ENCODE peak calls at places on chromosomes 4 and X, in seven cellular contexts. C is breast epithelium, F is GM12891, I is K562, L is HepG2, D is stomach, K is H1. E is an unnamed sample.

GRCh38 chrX:109847257-109848187 is 114.5 kb upstream of the ACSL4 start:
- DNase-seq in C (no peak), F (no peak), I (no peak), L (peak), D (no peak), K (no peak), E (no peak)

GRCh38 chr4:136355970-136356369 is 1176.3 kb downstream of the PCDH18 start:
- DNase-seq in C (no peak), F (no peak), I (no peak), L (no peak), D (no peak), K (no peak), E (peak)

GRCh38 chr4:180052629-180053028 is 2190.6 kb upstream of the TENM3 start:
- DNase-seq in C (no peak), F (no peak), I (no peak), L (no peak), D (no peak), K (no peak), E (no peak)

GRCh38 chr4:83561381-83561780 is 25.5 kb downstream of the GPAT3 start:
- DNase-seq in C (no peak), F (no peak), I (no peak), L (peak), D (peak), K (no peak), E (no peak)

GRCh38 chrX:44400588-44400987 is 57.1 kb upstream of the EFHC2 start:
- DNase-seq in C (no peak), F (no peak), I (no peak), L (no peak), D (no peak), K (no peak), E (no peak)

GRCh38 chr4:5247735-5248134 is 196.5 kb downstream of the STK32B start:
- DNase-seq in C (no peak), F (no peak), I (no peak), L (no peak), D (no peak), K (no peak), E (no peak)

GRCh38 chrX:41333744-41333993 is 293 bp upstream of the DDX3X start:
- DNase-seq in C (no peak), F (no peak), I (no peak), L (peak), D (no peak), K (no peak), E (peak)

GRCh38 chr4:176002007-176002623 is 63.5 kb upstream of the WDR17 start:
- DNase-seq in C (no peak), F (peak), I (no peak), L (no peak), D (peak), K (peak), E (peak)

GRCh38 chrX:318739-319578 is at the start of gene GTPBP6:
- DNase-seq in C (peak), F (peak), I (peak), L (peak), D (peak), K (peak), E (peak)

GRCh38 chr4:1174941-1175634 is 2.7 kb upstream of the SPON2 start:
- DNase-seq in C (no peak), F (no peak), I (no peak), L (no peak), D (no peak), K (no peak), E (no peak)

GRCh38 chr4:109298279-109299010 is 4.0 kb downstream of the COL25A1 start:
- DNase-seq in C (no peak), F (peak), I (peak), L (no peak), D (no peak), K (no peak), E (peak)

GRCh38 chr4:165678236-165678960 is 194.6 kb upstream of the TLL1 start:
- DNase-seq in C (no peak), F (no peak), I (no peak), L (no peak), D (no peak), K (no peak), E (no peak)

GRCh38 chrX:153029875-153030274 is 26.4 kb upstream of the PNMA3 start:
- DNase-seq in C (no peak), F (no peak), I (no peak), L (no peak), D (no peak), K (no peak), E (no peak)

GRCh38 chr4:128565565-128566186 is 243.8 kb upstream of the JADE1 start:
- DNase-seq in C (no peak), F (no peak), I (no peak), L (peak), D (peak), K (peak), E (peak)

GRCh38 chr4:106063009-106063408 is 167.7 kb downstream of the NPNT start:
- DNase-seq in C (no peak), F (no peak), I (no peak), L (no peak), D (no peak), K (no peak), E (no peak)

GRCh38 chr4:129218355-129218754 is 122.4 kb downstream of the C4orf33 start:
- DNase-seq in C (no peak), F (no peak), I (no peak), L (no peak), D (no peak), K (no peak), E (peak)

GRCh38 chr4:26069218-26069617 is 155.2 kb downstream of the SMIM20 start:
- DNase-seq in C (no peak), F (no peak), I (peak), L (peak), D (no peak), K (peak), E (peak)

GRCh38 chrX:34555481-34555880 is 101.6 kb downstream of the TMEM47 start:
- DNase-seq in C (no peak), F (no peak), I (no peak), L (no peak), D (no peak), K (no peak), E (no peak)

GRCh38 chr4:39873823-39874222 is 103.9 kb downstream of the PDS5A start:
- DNase-seq in C (no peak), F (no peak), I (no peak), L (no peak), D (no peak), K (no peak), E (no peak)

GRCh38 chr4:120918788-120919187 is 3.7 kb downstream of the PRDM5 start:
- DNase-seq in C (no peak), F (no peak), I (no peak), L (no peak), D (no peak), K (no peak), E (peak)

DNA sequence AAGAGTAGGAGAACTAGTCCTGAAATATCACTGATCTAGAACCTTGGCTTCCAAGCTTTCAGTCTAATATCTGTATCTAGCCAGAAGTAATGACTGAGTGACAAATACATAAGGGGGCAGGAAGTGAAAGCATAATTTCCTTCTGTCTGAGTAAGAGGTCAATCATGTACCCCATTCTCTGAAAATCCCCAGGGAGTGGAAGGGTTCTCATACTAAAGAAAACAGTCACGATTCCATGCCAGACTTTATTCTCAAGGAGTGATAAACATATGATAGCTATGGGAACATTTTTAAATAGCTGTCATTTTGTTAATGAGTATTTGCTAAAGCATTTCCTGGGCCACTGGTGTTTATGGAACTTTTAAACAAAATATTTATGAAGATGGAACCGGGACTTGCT is 308.5 kb downstream of the ARHGAP24 start:
- DNase-seq in C (no peak), F (no peak), I (no peak), L (no peak), D (no peak), K (no peak), E (no peak)
- TF ChIP-seq POLR2AphosphoS5 in C (no peak), F (no peak), I (no peak), L (no peak), D (no peak), K (no peak), E (no peak)

GRCh38 chrX:78103656-78104446 is at the start of gene PGK1:
- DNase-seq in C (peak), F (peak), I (peak), L (peak), D (peak), K (peak), E (peak)

GRCh38 chrX:78106651-78106986 is 2.6 kb downstream of the PGK1 start:
- DNase-seq in C (no peak), F (no peak), I (no peak), L (no peak), D (no peak), K (no peak), E (no peak)

GRCh38 chrX:78105944-78106650 is 2.0 kb downstream of the PGK1 start:
- DNase-seq in C (no peak), F (no peak), I (no peak), L (no peak), D (no peak), K (no peak), E (no peak)

GRCh38 chrX:78103001-78103634 is 930 bp upstream of the PGK1 start:
- DNase-seq in C (no peak), F (no peak), I (no peak), L (no peak), D (no peak), K (no peak), E (no peak)

GRCh38 chrX:78104447-78105176 is 564 bp downstream of the PGK1 start:
- DNase-seq in C (no peak), F (no peak), I (peak), L (peak), D (peak), K (no peak), E (peak)
- TF ChIP-seq POLR2AphosphoS5 in C (no peak), F (no peak), I (peak), L (peak), D (peak), K (peak), E (no peak)

GRCh38 chr4:123783091-123783765 is 386.6 kb downstream of the SPRY1 start:
- DNase-seq in C (no peak), F (no peak), I (no peak), L (no peak), D (no peak), K (no peak), E (no peak)

GRCh38 chr4:123776267-123776666 is 379.7 kb downstream of the SPRY1 start:
- DNase-seq in C (no peak), F (peak), I (no peak), L (no peak), D (no peak), K (no peak), E (no peak)

DNA sequence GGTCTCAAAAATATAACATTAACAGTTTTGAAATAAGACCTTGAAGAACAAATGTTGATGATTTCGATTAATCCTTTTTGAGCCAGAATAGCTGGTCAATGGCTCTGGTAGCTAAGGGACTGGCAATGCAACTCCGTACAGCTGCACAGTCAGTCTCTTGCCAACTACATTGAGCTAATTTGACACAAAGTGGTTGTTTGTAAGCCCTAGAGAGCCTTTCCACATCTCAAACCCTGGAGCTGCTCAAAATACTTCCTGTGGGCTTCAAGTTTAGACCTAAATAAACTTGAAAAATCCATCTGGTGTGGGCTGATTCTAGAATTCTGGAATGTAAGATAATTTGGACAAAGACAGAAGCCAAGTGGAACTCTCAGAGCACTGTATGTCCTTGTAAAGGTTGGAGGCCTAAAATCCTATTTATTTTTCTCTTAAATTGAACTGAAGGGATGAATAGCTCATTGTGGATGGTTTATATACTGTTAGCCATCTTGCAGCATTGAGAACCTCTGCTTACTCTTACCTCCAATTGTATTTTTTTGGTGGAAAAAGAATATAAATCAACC is 380.8 kb downstream of the SPRY1 start:
- DNase-seq in C (no peak), F (no peak), I (no peak), L (no peak), D (no peak), K (no peak), E (no peak)
- TF ChIP-seq POLR2AphosphoS5 in C (no peak), F (no peak), I (no peak), L (no peak), D (no peak), K (no peak), E (no peak)

GRCh38 chrX:133412246-133412645 is 3.0 kb downstream of the GPC4 start:
- DNase-seq in C (no peak), F (no peak), I (no peak), L (no peak), D (no peak), K (no peak), E (no peak)
- TF ChIP-seq POLR2AphosphoS5 in C (no peak), F (no peak), I (no peak), L (no peak), D (no peak), K (no peak), E (no peak)

GRCh38 chrX:155768036-155768769 is 112.9 kb upstream of the VAMP7 start:
- DNase-seq in C (no peak), F (no peak), I (no peak), L (no peak), D (no peak), K (no peak), E (no peak)

GRCh38 chrX:155766321-155766720 is 114.8 kb upstream of the VAMP7 start:
- DNase-seq in C (no peak), F (no peak), I (no peak), L (no peak), D (no peak), K (no peak), E (no peak)

GRCh38 chrX:155767101-155767878 is 113.9 kb upstream of the VAMP7 start:
- DNase-seq in C (no peak), F (no peak), I (peak), L (no peak), D (peak), K (peak), E (peak)
- TF ChIP-seq POLR2AphosphoS5 in C (no peak), F (no peak), I (no peak), L (no peak), D (no peak), K (no peak), E (peak)

DNA sequence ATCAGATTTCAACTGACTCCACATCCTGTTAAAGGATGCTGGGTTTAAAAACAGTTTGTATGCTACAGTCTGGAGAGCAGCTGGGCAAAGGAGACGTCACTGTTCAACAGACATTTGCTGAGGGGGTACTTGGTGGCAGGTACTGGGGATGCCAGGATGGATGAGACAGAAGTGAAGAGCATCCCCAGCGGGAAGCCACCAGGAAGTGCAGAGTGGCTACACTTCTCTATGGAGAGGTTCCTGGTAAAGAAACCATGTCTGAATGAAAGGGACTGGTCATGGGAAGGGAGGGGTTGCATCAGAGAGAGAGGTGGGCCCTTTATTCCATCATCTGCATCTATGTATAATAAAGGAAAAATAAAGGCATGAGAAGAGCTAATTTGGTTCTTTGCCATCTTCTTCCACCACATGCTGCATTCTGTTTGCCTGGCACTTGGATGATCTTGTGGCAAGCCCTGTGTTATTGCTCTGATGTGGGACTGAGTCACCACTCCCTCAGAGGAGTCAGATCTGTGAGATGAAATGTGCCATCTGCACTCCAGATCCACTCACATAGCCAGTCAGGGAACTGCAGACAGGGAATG is 144.9 kb downstream of the SOWAHB start:
- DNase-seq in C (no peak), F (no peak), I (no peak), L (no peak), D (no peak), K (no peak), E (no peak)
- TF ChIP-seq POLR2AphosphoS5 in C (no peak), F (no peak), I (no peak), L (no peak), D (no peak), K (no peak), E (no peak)

DNA sequence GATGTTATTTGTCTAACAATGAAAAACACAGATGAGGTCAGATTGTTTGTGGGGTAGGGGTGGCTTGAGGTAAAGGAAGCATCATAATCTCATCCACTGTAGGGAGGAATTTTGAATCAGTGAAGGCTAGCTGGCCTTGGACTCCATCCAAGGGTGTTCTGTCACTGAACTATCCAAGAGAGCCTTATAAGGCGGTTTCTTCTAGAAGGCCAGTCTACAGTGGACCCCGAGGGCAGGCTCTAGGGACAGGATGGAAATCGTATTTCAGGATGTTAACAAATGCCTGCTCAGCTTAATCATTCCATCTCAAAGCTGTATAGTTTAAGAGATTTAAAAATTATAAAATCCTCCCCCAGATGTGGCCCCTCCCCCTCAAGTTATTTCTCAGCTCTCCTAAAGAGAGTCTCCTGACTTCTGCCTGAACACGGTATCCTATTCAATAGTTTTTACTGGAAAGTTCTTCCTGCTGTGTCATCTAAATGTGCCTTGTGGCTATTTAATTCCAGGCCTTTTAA is 8.1 kb downstream of the IGFBP7 start:
- DNase-seq in C (no peak), F (no peak), I (no peak), L (peak), D (no peak), K (no peak), E (no peak)
- TF ChIP-seq POLR2AphosphoS5 in C (no peak), F (no peak), I (no peak), L (no peak), D (no peak), K (no peak), E (no peak)

GRCh38 chr4:75980576-75980975 is 10.2 kb downstream of the SDAD1 start:
- DNase-seq in C (no peak), F (no peak), I (no peak), L (no peak), D (no peak), K (no peak), E (no peak)

GRCh38 chr4:75973770-75974169 is 17.0 kb downstream of the SDAD1 start:
- DNase-seq in C (no peak), F (no peak), I (no peak), L (no peak), D (no peak), K (no peak), E (no peak)

DNA sequence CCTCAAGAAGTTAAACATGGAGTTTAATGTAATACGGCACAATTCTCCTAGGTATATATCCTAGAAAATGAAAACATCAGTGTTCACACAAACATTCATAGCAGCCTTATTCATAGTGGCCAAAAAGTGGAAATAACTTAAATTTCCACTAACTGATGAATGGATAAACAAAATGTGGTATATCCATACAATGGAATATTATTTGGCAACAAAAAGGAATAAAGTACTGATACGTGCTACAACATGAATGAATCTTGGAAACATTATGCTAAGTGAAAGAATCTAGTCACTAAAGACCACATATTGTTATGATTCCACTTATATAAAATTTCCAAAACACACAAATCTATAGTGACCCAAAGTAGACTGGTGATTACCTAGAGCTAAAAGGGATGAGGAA is 14.6 kb downstream of the SDAD1 start:
- DNase-seq in C (no peak), F (no peak), I (no peak), L (no peak), D (no peak), K (no peak), E (no peak)
- TF ChIP-seq POLR2AphosphoS5 in C (no peak), F (no peak), I (no peak), L (no peak), D (no peak), K (no peak), E (no peak)

DNA sequence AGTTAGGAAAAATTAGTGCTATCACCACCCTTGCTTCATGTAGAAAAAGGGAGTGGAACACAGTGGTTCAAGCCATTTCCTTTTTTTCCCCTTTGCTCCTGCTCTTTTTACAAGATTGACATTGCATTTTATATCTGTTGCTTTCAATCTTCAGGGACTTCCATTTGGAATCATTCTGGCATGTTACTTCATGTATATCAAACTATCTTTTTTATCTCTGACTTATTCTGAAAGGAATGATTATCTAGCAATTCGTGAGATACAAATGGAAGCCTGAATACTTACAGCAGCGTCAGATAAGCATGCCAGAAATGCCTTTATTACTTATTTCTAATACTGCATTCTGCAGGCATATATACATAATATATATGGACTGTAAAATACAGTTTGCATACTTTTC is 20.4 kb downstream of the ADGRL3 start:
- DNase-seq in C (no peak), F (no peak), I (no peak), L (no peak), D (no peak), K (no peak), E (no peak)
- TF ChIP-seq POLR2AphosphoS5 in C (no peak), F (no peak), I (no peak), L (no peak), D (no peak), K (no peak), E (no peak)

GRCh38 chrX:1860936-1861670 is 246.2 kb downstream of the ASMT start:
- DNase-seq in C (no peak), F (no peak), I (no peak), L (no peak), D (no peak), K (no peak), E (no peak)
- TF ChIP-seq POLR2AphosphoS5 in C (no peak), F (no peak), I (no peak), L (no peak), D (no peak), K (no peak), E (no peak)